ENCODE peak calls at places on chromosomes 11 and 22, in four cellular contexts. X, Y, V and T are unnamed samples.

GRCh38 chr11:117483372-117483771 is 155.7 kb downstream of the CEP164 start:
- DNase-seq in X (no peak), Y (no peak), V (no peak), T (peak; percentile 44)

GRCh38 chr11:71977743-71978418 is 20.8 kb upstream of the IL18BP start:
- DNase-seq in X (peak; percentile 39), V (no peak), Y (peak; percentile 56), T (peak; percentile 48)

GRCh38 chr22:46038516-46039430 is 61.8 kb upstream of the WNT7B start:
- DNase-seq in Y (no peak), V (no peak), X (no peak), T (no peak)

GRCh38 chr11:73193251-73194033 is 24.6 kb upstream of the P2RY2 start:
- DNase-seq in X (no peak), Y (no peak), V (no peak), T (no peak)

GRCh38 chr11:72598901-72599300 is 75.3 kb downstream of the PDE2A start:
- DNase-seq in X (no peak), V (no peak), Y (peak; percentile 79), T (no peak)

GRCh38 chr11:121538054-121538453 is 85.3 kb upstream of the SORL1-AS1 start:
- DNase-seq in X (no peak), V (no peak), Y (no peak), T (peak; percentile 52)

GRCh38 chr11:41612415-41612814 is 153.0 kb upstream of the LRRC4C start:
- DNase-seq in V (no peak), X (no peak), Y (peak; percentile 62), T (no peak)

GRCh38 chr22:17164392-17165024 is 5.4 kb upstream of the HDHD5 start:
- DNase-seq in Y (peak; percentile 76), V (no peak), X (no peak), T (no peak)

GRCh38 chr11:131423715-131424114 is 53.3 kb downstream of the NTM start:
- DNase-seq in Y (no peak), X (no peak), V (no peak), T (no peak)

GRCh38 chr11:129728571-129728970 is 87.1 kb upstream of the TMEM45B start:
- DNase-seq in Y (no peak), V (no peak), X (no peak), T (no peak)

GRCh38 chr11:113881856-113882255 is 6.5 kb upstream of the USP28 start:
- DNase-seq in V (no peak), Y (no peak), X (no peak), T (no peak)

GRCh38 chr11:67492801-67493547 is 10.1 kb downstream of the AIP start:
- DNase-seq in X (no peak), Y (peak; percentile 72), V (no peak), T (no peak)

GRCh38 chr11:111483431-111483830 is 28.8 kb downstream of the BTG4 start:
- DNase-seq in X (no peak), Y (no peak), V (no peak), T (no peak)

GRCh38 chr11:28490763-28491382 is 382.7 kb downstream of the METTL15 start:
- DNase-seq in X (no peak), Y (no peak), V (no peak), T (no peak)

GRCh38 chr11:2655834-2656622 is 43.8 kb downstream of the KCNQ1OT1 start:
- DNase-seq in X (no peak), Y (no peak), V (no peak), T (no peak)

GRCh38 chr11:122002926-122003325 is 113.1 kb downstream of the BLID start:
- DNase-seq in V (no peak), X (no peak), Y (no peak), T (no peak)

GRCh38 chr11:43933608-43934358 is 8.7 kb upstream of the C11orf96 start:
- DNase-seq in V (no peak), X (no peak), Y (no peak), T (no peak)

GRCh38 chr11:71101046-71101445 is 151.3 kb downstream of the SHANK2 start:
- DNase-seq in X (no peak), V (no peak), Y (no peak), T (no peak)

GRCh38 chr22:19805821-19806212 is 45.2 kb downstream of the TBX1 start:
- DNase-seq in V (no peak), Y (no peak), X (no peak), T (no peak)

GRCh38 chr11:43222215-43222614 is 89.6 kb upstream of the API5 start:
- DNase-seq in X (no peak), V (no peak), Y (peak; percentile 2), T (no peak)

GRCh38 chr11:66291303-66291705 is 390 bp upstream of the TMEM151A start:
- DNase-seq in V (no peak), Y (no peak), X (no peak), T (no peak)

GRCh38 chr22:44395116-44396005 is 82.6 kb upstream of the SHISAL1 start:
- DNase-seq in V (no peak), X (no peak), Y (no peak), T (no peak)

GRCh38 chr11:112499153-112499907 is 238.7 kb upstream of the PLET1 start:
- DNase-seq in Y (peak; percentile 45), V (no peak), X (no peak), T (no peak)

GRCh38 chr11:120801801-120802689 is 221.9 kb upstream of the TBCEL start:
- DNase-seq in Y (peak; percentile 89), V (no peak), X (no peak), T (peak; percentile 76)

GRCh38 chr11:65571940-65572339 is 398 bp upstream of the FAM89B start:
- DNase-seq in X (no peak), V (no peak), Y (peak; percentile 87), T (no peak)

GRCh38 chr11:114149689-114150407 is 90.3 kb downstream of the ZBTB16 start:
- DNase-seq in V (no peak), Y (no peak), X (no peak), T (no peak)

GRCh38 chr11:77065878-77066228 is 918 bp upstream of the CAPN5 start:
- DNase-seq in Y (peak; percentile 42), V (no peak), X (no peak), T (no peak)

GRCh38 chr11:2825886-2826678 is 59.5 kb downstream of the CDKN1C start:
- DNase-seq in Y (no peak), X (no peak), V (no peak), T (no peak)

GRCh38 chr22:23034621-23035556 is 35.4 kb upstream of the GNAZ start:
- DNase-seq in X (no peak), Y (no peak), V (no peak), T (no peak)

GRCh38 chr11:134565343-134565891 is 153.4 kb upstream of the B3GAT1 start:
- DNase-seq in V (no peak), Y (no peak), X (no peak), T (no peak)

GRCh38 chr11:68373810-68374501 is 61.6 kb downstream of the LRP5 start:
- DNase-seq in Y (no peak), V (no peak), X (no peak), T (no peak)

GRCh38 chr11:8229299-8230177 is 34.1 kb downstream of the LMO1 start:
- DNase-seq in V (no peak), X (no peak), Y (no peak), T (no peak)

GRCh38 chr22:30014244-30014643 is 66.0 kb upstream of the HORMAD2 start:
- DNase-seq in X (no peak), Y (no peak), V (no peak), T (no peak)

GRCh38 chr11:22194907-22195306 is 2.0 kb downstream of the ANO5 start:
- DNase-seq in V (no peak), X (no peak), Y (no peak), T (no peak)

GRCh38 chr22:38455530-38456271 is 702 bp upstream of the KCNJ4 start:
- DNase-seq in V (no peak), X (peak; percentile 30), Y (peak; percentile 76), T (no peak)

GRCh38 chr11:112537846-112538330 is 277.2 kb upstream of the PLET1 start:
- DNase-seq in Y (no peak), V (no peak), X (no peak), T (no peak)

DNA sequence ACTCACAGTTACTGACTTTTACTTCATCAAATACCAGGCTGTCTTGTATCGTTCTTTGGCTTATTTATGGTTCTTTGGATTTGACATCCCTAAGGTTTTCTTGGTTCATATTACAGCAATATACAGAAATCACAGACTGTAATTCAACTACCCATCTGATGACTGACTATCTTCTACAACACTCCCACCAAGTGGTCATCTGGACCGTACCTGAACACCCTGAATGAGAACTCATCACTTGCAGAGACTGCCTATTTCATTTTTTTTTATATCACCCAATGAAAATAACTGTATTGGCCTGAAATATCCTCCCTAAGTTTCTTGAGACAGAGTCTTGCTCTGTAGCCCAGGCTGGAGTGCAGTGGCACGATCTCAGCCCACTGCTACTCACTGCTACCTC is 9.5 kb upstream of the UPB1 start:
- DNase-seq in X (peak; percentile 34), V (no peak), Y (no peak), T (no peak)
- TF ChIP-seq CTCF in X (peak; percentile 47), V (peak; percentile 11), Y (peak; percentile 32), T (peak; percentile 21)

DNA sequence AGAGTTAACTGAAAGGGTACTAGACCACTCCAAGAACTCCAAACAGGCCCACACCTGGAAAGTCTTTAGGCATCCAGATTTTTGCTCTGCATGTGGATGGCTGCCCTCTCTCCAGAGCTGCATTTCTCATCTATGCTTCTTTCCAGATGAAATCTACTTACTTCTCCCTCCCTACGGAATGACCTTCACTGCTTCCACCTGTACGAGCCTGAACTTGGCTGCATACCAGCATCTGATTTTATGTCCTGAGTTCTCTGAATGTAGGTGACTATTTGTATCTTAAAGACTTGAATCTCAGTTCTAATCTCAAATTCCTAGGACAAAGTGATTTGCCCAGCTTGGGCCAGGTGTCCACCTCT is 13.3 kb downstream of the CELF1 start:
- DNase-seq in V (no peak), Y (no peak), X (no peak), T (no peak)
- TF ChIP-seq CTCF in V (no peak), Y (no peak), X (no peak), T (no peak)

GRCh38 chr11:81007046-81007445 is 1566.2 kb upstream of the TENM4 start:
- DNase-seq in Y (no peak), V (no peak), X (no peak), T (no peak)
- TF ChIP-seq CTCF in Y (no peak), V (peak; percentile 14), X (no peak), T (peak; percentile 18)

DNA sequence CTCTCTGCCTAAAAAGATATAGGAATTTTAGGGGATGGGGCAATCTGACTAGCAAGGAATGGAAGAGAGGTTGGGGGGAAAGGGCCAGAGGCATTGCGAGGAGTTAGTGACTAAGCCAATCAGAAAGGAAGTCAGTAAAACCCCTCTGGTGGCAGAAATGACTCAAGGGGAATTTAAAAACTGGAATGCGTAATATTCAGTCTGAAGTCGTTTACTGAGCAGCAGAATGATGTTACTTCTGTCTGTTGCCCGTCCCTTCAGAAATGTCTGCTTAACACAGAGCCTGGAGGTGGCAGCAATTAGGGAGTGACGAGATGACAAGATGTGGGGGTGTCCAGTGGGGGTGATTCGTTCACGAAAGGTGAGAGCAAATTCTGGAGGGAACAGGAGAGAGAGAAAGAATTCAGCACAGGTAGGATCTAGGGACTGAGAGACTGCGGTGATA is 107.7 kb upstream of the CLMP start:
- DNase-seq in V (no peak), X (no peak), Y (peak; percentile 38), T (peak; percentile 72)
- TF ChIP-seq CTCF in V (no peak), X (no peak), Y (no peak), T (no peak)

GRCh38 chr22:36871669-36872081 is 10.9 kb downstream of the NCF4 start:
- DNase-seq in V (no peak), Y (peak; percentile 30), X (no peak), T (no peak)
- TF ChIP-seq CTCF in V (no peak), Y (peak; percentile 65), X (no peak), T (no peak)